ENCODE peak calls at places on chromosomes 7 and 10, in four cellular contexts. O, W, Y and F are unnamed samples.
A peak's percentile ranks its signal among the peaks of the same experiment; 100 is the strongest.

GRCh38 chr10:132488231-132488821 is 49.3 kb upstream of the INPP5A start:
- DNase-seq in Y (no peak), W (no peak), O (peak; percentile 40), F (no peak)

GRCh38 chr7:135744938-135745701 is 3.5 kb downstream of the FAM180A start:
- DNase-seq in O (peak; percentile 66), W (no peak), Y (peak; percentile 93), F (no peak)

GRCh38 chr7:117270371-117270770 is 52.5 kb downstream of the WNT2 start:
- DNase-seq in O (no peak), Y (no peak), W (no peak), F (no peak)

GRCh38 chr7:38682602-38683001 is 51.4 kb upstream of the AMPH start:
- DNase-seq in O (no peak), W (no peak), Y (no peak), F (no peak)

GRCh38 chr7:139242741-139243281 is 11.8 kb downstream of the UBN2 start:
- DNase-seq in O (no peak), W (no peak), Y (no peak), F (no peak)

GRCh38 chr10:122112625-122113160 is 123.7 kb downstream of the TACC2 start:
- DNase-seq in O (peak; percentile 92), Y (peak; percentile 69), W (peak; percentile 14), F (peak; percentile 20)

GRCh38 chr7:139735912-139736595 is 41.7 kb downstream of the HIPK2 start:
- DNase-seq in Y (no peak), O (no peak), W (no peak), F (no peak)

GRCh38 chr10:34739915-34740314 is 75.2 kb downstream of the PARD3 start:
- DNase-seq in O (no peak), W (peak; percentile 90), Y (peak; percentile 49), F (no peak)

GRCh38 chr7:71925663-71926062 is 486.5 kb downstream of the CALN1 start:
- DNase-seq in Y (no peak), O (no peak), W (no peak), F (no peak)

GRCh38 chr7:111796671-111797070 is 234.4 kb upstream of the IMMP2L start:
- DNase-seq in Y (no peak), W (no peak), O (no peak), F (no peak)

GRCh38 chr10:118287076-118287806 is 54.9 kb downstream of the FAM204A start:
- DNase-seq in W (no peak), O (no peak), Y (no peak), F (no peak)

GRCh38 chr7:85074992-85075391 is 111.9 kb downstream of the SEMA3D start:
- DNase-seq in W (no peak), Y (no peak), O (no peak), F (no peak)

GRCh38 chr10:49593564-49593875 is 16.6 kb upstream of the SLC18A3 start:
- DNase-seq in Y (no peak), O (no peak), W (no peak), F (no peak)

GRCh38 chr10:49595003-49595712 is 15.0 kb upstream of the SLC18A3 start:
- DNase-seq in W (no peak), O (no peak), Y (no peak), F (no peak)

GRCh38 chr10:49593998-49594397 is 16.1 kb upstream of the SLC18A3 start:
- DNase-seq in O (no peak), Y (no peak), W (no peak), F (no peak)

GRCh38 chr10:49595713-49596492 is 14.2 kb upstream of the SLC18A3 start:
- DNase-seq in Y (no peak), O (no peak), W (no peak), F (no peak)

GRCh38 chr10:49594594-49594993 is 15.5 kb upstream of the SLC18A3 start:
- DNase-seq in W (peak; percentile 75), Y (no peak), O (no peak), F (no peak)
- H3K27ac ChIP-seq in W (no peak overlapping the region), Y (no peak overlapping the region), O (no peak overlapping the region), F (no peak overlapping the region)

DNA sequence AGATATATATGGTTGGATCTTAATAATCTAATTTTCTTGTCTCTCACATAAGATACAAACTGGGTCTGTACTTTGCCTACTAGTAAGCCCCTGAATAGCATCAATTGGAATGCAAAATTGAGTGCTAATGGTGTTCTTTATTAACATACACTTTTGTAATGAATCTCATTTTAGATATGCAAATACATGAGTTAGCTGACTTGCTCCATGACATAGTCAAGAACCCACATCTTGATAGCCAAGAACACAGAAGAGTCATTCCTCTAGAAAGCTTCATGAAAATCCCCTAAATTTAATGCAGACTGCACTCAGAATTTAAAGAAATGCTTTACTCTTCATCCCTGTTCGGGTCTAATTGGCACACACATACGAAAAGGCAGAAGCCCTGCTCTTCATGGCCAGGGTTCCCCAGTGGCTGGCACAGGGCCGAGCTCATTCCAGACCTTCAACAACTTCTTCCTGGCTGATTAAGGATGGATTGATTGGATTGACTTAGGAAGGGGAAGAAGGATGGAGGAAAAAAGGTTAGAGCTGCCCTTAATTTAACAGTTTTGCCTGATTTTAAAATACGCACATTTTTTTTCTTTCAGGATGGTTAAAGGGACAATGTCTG is 431.1 kb upstream of the KLF6 start:
- DNase-seq in O (no peak), W (no peak), Y (no peak), F (no peak)
- H3K27ac ChIP-seq in O (no peak overlapping the region), W (no peak overlapping the region), Y (no peak overlapping the region), F (no peak overlapping the region)

GRCh38 chr10:104300002-104300735 is 31.2 kb downstream of the GSTO2 start:
- DNase-seq in Y (peak; percentile 74), O (peak; percentile 78), W (no peak), F (no peak)
- H3K27ac ChIP-seq in Y (peak overlapping the region; percentile 94), O (peak overlapping the region; percentile 87), W (no peak overlapping the region), F (peak overlapping the region; percentile 63)

GRCh38 chr7:141676618-141677017 is 25.3 kb downstream of the DENND11 start:
- DNase-seq in W (no peak), O (no peak), Y (no peak), F (no peak)

GRCh38 chr7:141674702-141675101 is 27.3 kb downstream of the DENND11 start:
- DNase-seq in Y (no peak), W (no peak), O (no peak), F (no peak)

GRCh38 chr7:141674201-141674671 is 27.7 kb downstream of the DENND11 start:
- DNase-seq in W (no peak), Y (no peak), O (no peak), F (no peak)

GRCh38 chr7:141679014-141679413 is 23.0 kb downstream of the DENND11 start:
- DNase-seq in W (no peak), O (no peak), Y (no peak), F (no peak)

DNA sequence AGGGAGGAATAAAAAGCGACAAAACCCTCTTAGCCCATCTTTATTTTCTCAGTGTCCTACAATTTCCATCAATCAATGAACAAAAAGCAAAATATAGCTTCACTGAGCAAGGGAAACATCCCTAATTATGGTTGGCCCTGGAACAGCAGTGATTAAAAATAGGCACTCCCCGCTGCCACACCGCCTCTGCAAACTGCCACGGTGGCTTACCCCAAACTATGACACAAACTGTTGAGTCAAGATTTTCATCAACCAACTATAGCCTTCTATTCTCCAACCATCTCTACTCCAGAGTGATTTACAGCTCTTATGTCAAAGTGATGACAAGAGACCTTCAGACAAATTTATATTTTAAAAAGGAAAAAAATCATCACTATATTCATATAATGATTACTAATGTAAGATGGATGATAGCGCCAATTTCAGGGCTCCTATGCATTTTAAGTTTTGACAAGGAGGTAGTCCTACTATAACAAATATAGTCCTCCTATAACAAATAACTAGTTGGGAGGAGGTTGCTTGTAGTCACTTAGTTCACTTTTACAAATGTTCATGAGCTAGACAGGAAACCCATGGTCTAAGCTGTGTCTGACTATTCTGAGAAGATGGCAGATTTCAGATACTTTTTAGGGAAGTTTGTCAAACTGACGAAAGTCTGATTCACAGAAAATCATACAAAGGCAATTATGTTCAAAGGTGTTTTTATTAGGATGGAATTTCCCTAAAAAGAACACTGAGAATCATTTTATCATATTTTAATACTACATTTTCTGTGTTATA is 26.3 kb downstream of the DENND11 start:
- DNase-seq in W (no peak), O (no peak), Y (no peak), F (no peak)
- H3K27ac ChIP-seq in W (no peak overlapping the region), O (no peak overlapping the region), Y (peak overlapping the region; percentile 4), F (peak overlapping the region; percentile 90)